ENCODE peak calls at places on chromosome 16, in ten cellular contexts. U is HS-5; S is OCI-LY7; G is type B pancreatic cell; H is stimulated activated CD8-positive, alpha-beta memory T cell treated with anti-CD3 and anti-CD28 coated beads, Interleukin-2, amount 100 ng/mL, for 1 hour; O is GOT3; L is PC-3; R is activated CD4-positive, alpha-beta memory T cell treated with anti-CD3 and anti-CD28 coated beads for 36 hours; W is NCI-H1694; Z is memory B cell. T is an unnamed sample.

GRCh38 chr16:81790277-81790676 is 11.2 kb downstream of the PLCG2 start:
- DNase-seq in Z (no peak), U (no peak), G (no peak), W (no peak), H (no peak), R (no peak), O (no peak), S (no peak), L (no peak), T (no peak)

GRCh38 chr16:28010671-28011070 is 52.8 kb downstream of the GSG1L start:
- DNase-seq in O (no peak), L (no peak), H (no peak), W (no peak), R (no peak), S (no peak), U (peak), Z (no peak), G (no peak), T (no peak)

GRCh38 chr16:59296888-59297287 is 562.8 kb upstream of the GOT2 start:
- DNase-seq in R (no peak), S (no peak), L (no peak), U (no peak), G (no peak), O (no peak), H (no peak), W (no peak), Z (no peak), T (no peak)

GRCh38 chr16:16042076-16042475 is 92.7 kb downstream of the ABCC1 start:
- DNase-seq in U (peak), W (peak), Z (no peak), R (no peak), O (no peak), S (no peak), G (no peak), L (no peak), H (no peak), T (no peak)

GRCh38 chr16:46743232-46743719 is 4.9 kb downstream of the MYLK3 start:
- DNase-seq in H (no peak), L (no peak), G (no peak), R (no peak), Z (peak), W (no peak), U (no peak), O (no peak), S (peak), T (no peak)

GRCh38 chr16:21598676-21599157 is 660 bp upstream of the METTL9 start:
- DNase-seq in Z (no peak), S (peak), R (peak), G (no peak), W (no peak), U (no peak), H (no peak), O (no peak), L (no peak), T (no peak)

GRCh38 chr16:82063456-82064082 is 28.5 kb downstream of the HSD17B2 start:
- DNase-seq in R (no peak), U (no peak), S (no peak), L (peak), Z (no peak), O (no peak), W (no peak), G (no peak), H (no peak), T (no peak)

GRCh38 chr16:27822529-27823437 is 240.7 kb downstream of the GSG1L start:
- DNase-seq in L (peak), O (no peak), R (no peak), S (no peak), H (no peak), U (no peak), Z (no peak), G (no peak), W (no peak), T (no peak)

GRCh38 chr16:12488371-12488770 is 315.3 kb downstream of the CPPED1 start:
- DNase-seq in U (no peak), Z (no peak), H (no peak), S (no peak), G (no peak), R (no peak), O (no peak), W (no peak), L (no peak), T (no peak)

GRCh38 chr16:85253127-85253941 is 141.1 kb upstream of the CIBAR2 start:
- DNase-seq in U (no peak), Z (peak), H (peak), O (no peak), S (peak), L (peak), R (peak), W (peak), G (peak), T (peak)

GRCh38 chr16:77761204-77761603 is 27.2 kb upstream of the VAT1L start:
- DNase-seq in R (no peak), L (no peak), G (no peak), U (no peak), W (no peak), S (no peak), H (no peak), Z (no peak), O (no peak), T (no peak)

GRCh38 chr16:23452221-23452571 is 793 bp downstream of the COG7 start:
- DNase-seq in S (no peak), R (no peak), G (no peak), U (no peak), H (no peak), L (no peak), Z (no peak), O (no peak), W (no peak), T (no peak)

GRCh38 chr16:69100046-69100765 is 5.2 kb upstream of the HAS3 start:
- DNase-seq in O (no peak), Z (no peak), S (no peak), H (no peak), R (no peak), U (no peak), G (no peak), L (no peak), W (peak), T (no peak)

GRCh38 chr16:83661656-83662055 is 146.1 kb upstream of the HSBP1 start:
- DNase-seq in L (no peak), H (no peak), Z (no peak), R (no peak), W (no peak), U (no peak), O (no peak), S (no peak), G (no peak), T (no peak)

GRCh38 chr16:24771132-24771778 is 41.8 kb downstream of the TNRC6A start:
- DNase-seq in H (no peak), R (peak), U (no peak), O (no peak), W (no peak), S (no peak), G (no peak), L (peak), Z (no peak), T (no peak)

GRCh38 chr16:75256871-75257343 is 5.5 kb upstream of the BCAR1 start:
- DNase-seq in W (no peak), R (no peak), U (no peak), S (no peak), G (no peak), H (no peak), L (no peak), O (no peak), Z (no peak), T (peak)

GRCh38 chr16:85720319-85720637 is 30.6 kb downstream of the C16orf74 start:
- DNase-seq in R (no peak), H (no peak), W (no peak), S (no peak), Z (no peak), L (peak), G (no peak), O (no peak), U (no peak), T (no peak)

GRCh38 chr16:14307059-14307531 is 236.0 kb downstream of the MRTFB start:
- DNase-seq in U (no peak), S (peak), H (no peak), G (no peak), W (no peak), L (no peak), R (no peak), Z (no peak), O (no peak), T (no peak)

GRCh38 chr16:1778200-1779179 is 3.9 kb downstream of the SPSB3 start:
- DNase-seq in W (no peak), L (no peak), Z (no peak), R (no peak), G (no peak), S (no peak), U (no peak), H (no peak), O (no peak), T (no peak)

GRCh38 chr16:1461146-1461545 is 13.7 kb downstream of the CLCN7 start:
- DNase-seq in S (no peak), R (no peak), O (no peak), U (no peak), Z (no peak), L (no peak), G (no peak), H (no peak), W (no peak), T (no peak)

GRCh38 chr16:61274211-61274610 is 762.0 kb downstream of the CDH8 start:
- DNase-seq in Z (no peak), S (no peak), R (no peak), W (no peak), G (no peak), L (no peak), U (no peak), O (no peak), H (no peak), T (peak)

GRCh38 chr16:11996433-11997174 is 20.1 kb downstream of the SNX29 start:
- DNase-seq in H (no peak), S (no peak), G (no peak), U (no peak), W (no peak), R (no peak), L (no peak), O (no peak), Z (no peak), T (no peak)

GRCh38 chr16:19882186-19882585 is 2.5 kb downstream of the GPRC5B start:
- DNase-seq in U (no peak), S (no peak), L (no peak), G (no peak), H (no peak), Z (no peak), R (no peak), W (no peak), O (no peak), T (no peak)

GRCh38 chr16:68086336-68086821 is 1.2 kb downstream of the NFATC3 start:
- DNase-seq in L (peak), H (no peak), U (peak), O (no peak), Z (no peak), R (no peak), G (no peak), S (no peak), W (no peak), T (no peak)

GRCh38 chr16:50079741-50080140 is 14.0 kb downstream of the HEATR3 start:
- DNase-seq in Z (no peak), U (no peak), H (no peak), L (no peak), O (no peak), W (no peak), G (no peak), R (no peak), S (no peak), T (no peak)

T was measured in osteocyte.